ENCODE peak calls at places on chromosome 11, in four cellular contexts. Q, C, H and M are unnamed samples.

GRCh38 chr11:66691311-66691980 is 13.8 kb upstream of the RBM4B start:
- DNase-seq in C (no peak), H (no peak), Q (no peak), M (no peak)

GRCh38 chr11:3161309-3161708 is 3.8 kb downstream of the OSBPL5 start:
- DNase-seq in Q (peak), H (no peak), C (no peak), M (no peak)

GRCh38 chr11:118530180-118530682 is 761 bp upstream of the TMEM25 start:
- DNase-seq in H (peak), Q (no peak), C (no peak), M (no peak)

GRCh38 chr11:28878025-28878424 is 769.8 kb downstream of the METTL15 start:
- DNase-seq in H (no peak), Q (no peak), C (peak), M (no peak)

GRCh38 chr11:90434858-90435257 is 212.0 kb upstream of the CHORDC1 start:
- DNase-seq in H (no peak), Q (no peak), C (no peak), M (peak)

GRCh38 chr11:48683226-48683720 is 194.7 kb downstream of the OR4A47 start:
- DNase-seq in C (no peak), Q (no peak), H (no peak), M (no peak)

GRCh38 chr11:98007072-98007471 is 1013.7 kb upstream of the CNTN5 start:
- DNase-seq in Q (no peak), H (no peak), C (no peak), M (no peak)

GRCh38 chr11:71532016-71532610 is 5.0 kb downstream of the KRTAP5-7 start:
- DNase-seq in H (no peak), C (no peak), Q (peak), M (no peak)

GRCh38 chr11:71434576-71435130 is 13.5 kb downstream of the DHCR7 start:
- DNase-seq in Q (no peak), C (no peak), H (no peak), M (no peak)

GRCh38 chr11:12171921-12172320 is 61.5 kb downstream of the MICAL2 start:
- DNase-seq in Q (no peak), H (no peak), C (no peak), M (no peak)

GRCh38 chr11:97739892-97740782 is 1280.6 kb upstream of the CNTN5 start:
- DNase-seq in H (no peak), C (no peak), Q (no peak), M (peak)

GRCh38 chr11:94638902-94639373 is 71.8 kb downstream of the PIWIL4 start:
- DNase-seq in Q (no peak), C (peak), H (peak), M (peak)

GRCh38 chr11:73996161-73996747 is 12.6 kb downstream of the UCP3 start:
- DNase-seq in Q (no peak), C (no peak), H (no peak), M (no peak)

GRCh38 chr11:130511765-130512164 is 63.3 kb downstream of the ADAMTS15 start:
- DNase-seq in Q (no peak), H (no peak), C (no peak), M (no peak)

GRCh38 chr11:2443881-2444300 is 423 bp downstream of the TRPM5 start:
- DNase-seq in Q (peak), H (no peak), C (no peak), M (no peak)

GRCh38 chr11:114211444-114212122 is 84.6 kb upstream of the NNMT start:
- DNase-seq in Q (no peak), H (no peak), C (no peak), M (no peak)

GRCh38 chr11:12280838-12281565 is 96.4 kb upstream of the PARVA start:
- DNase-seq in C (no peak), H (no peak), Q (no peak), M (no peak)

GRCh38 chr11:59753650-59754493 is 1.3 kb upstream of the STX3 start:
- DNase-seq in Q (peak), C (peak), H (peak), M (peak)

GRCh38 chr11:30474151-30474954 is 111.8 kb downstream of the MPPED2 start:
- DNase-seq in H (no peak), Q (no peak), C (no peak), M (no peak)

GRCh38 chr11:120068114-120068573 is 69.8 kb downstream of the TRIM29 start:
- DNase-seq in Q (no peak), H (no peak), C (no peak), M (peak)

GRCh38 chr11:19934828-19935259 is 222.2 kb downstream of the NAV2 start:
- DNase-seq in C (peak), Q (no peak), H (no peak), M (peak)

GRCh38 chr11:65709661-65710060 is 2.4 kb upstream of the KAT5 start:
- DNase-seq in C (no peak), H (no peak), Q (peak), M (peak)

GRCh38 chr11:32809313-32809712 is 14.9 kb upstream of the CCDC73 start:
- DNase-seq in C (peak), H (peak), Q (no peak), M (peak)

GRCh38 chr11:76910620-76911414 is 50.1 kb downstream of the ACER3 start:
- DNase-seq in C (peak), H (no peak), Q (peak), M (peak)

GRCh38 chr11:110897035-110897434 is 184.8 kb upstream of the ARHGAP20 start:
- DNase-seq in Q (no peak), H (no peak), C (peak), M (peak)

GRCh38 chr11:10494636-10495463 is 39.8 kb downstream of the AMPD3 start:
- DNase-seq in C (no peak), H (no peak), Q (peak), M (no peak)

GRCh38 chr11:1060885-1061616 is 13.6 kb upstream of the MUC2 start:
- DNase-seq in C (peak), Q (no peak), H (no peak), M (peak)

GRCh38 chr11:69651834-69652620 is 11.1 kb downstream of the CCND1 start:
- DNase-seq in H (no peak), Q (peak), C (no peak), M (no peak)

GRCh38 chr11:17263803-17264202 is 12.7 kb upstream of the NUCB2 start:
- DNase-seq in C (no peak), H (no peak), Q (no peak), M (peak)

GRCh38 chr11:78218707-78219492 is 30.2 kb downstream of the USP35 start:
- DNase-seq in H (no peak), Q (peak), C (no peak), M (no peak)

GRCh38 chr11:134654161-134654915 is 242.3 kb upstream of the B3GAT1 start:
- DNase-seq in Q (peak), H (no peak), C (no peak), M (peak)

GRCh38 chr11:45928535-45929215 is 6.2 kb downstream of the LARGE2 start:
- DNase-seq in Q (peak), C (no peak), H (no peak), M (no peak)

GRCh38 chr11:84626256-84626655 is 1000.9 kb downstream of the DLG2 start:
- DNase-seq in Q (no peak), C (no peak), H (no peak), M (no peak)

GRCh38 chr11:3022300-3022967 is 30.3 kb upstream of the NAP1L4 start:
- DNase-seq in C (no peak), Q (no peak), H (no peak), M (peak)

GRCh38 chr11:28072321-28072720 is 35.6 kb downstream of the KIF18A start:
- DNase-seq in H (no peak), Q (no peak), C (no peak), M (peak)

GRCh38 chr11:69144719-69145365 is 10.9 kb upstream of the SMIM38 start:
- DNase-seq in Q (no peak), C (peak), H (no peak), M (peak)